ENCODE peak calls at places on chromosomes 13 and 19, in six cellular contexts. U is brain microvascular endothelial cell, T is PC-9, N is progenitor cell of endocrine pancreas, C is left ventricle myocardium inferior, L is cardiac muscle cell. Z is an unnamed sample.

GRCh38 chr19:23415561-23416191 is 20.4 kb upstream of the ZNF91 start:
- DNase-seq in T (no peak), L (peak; percentile 79), U (no peak), N (peak; percentile 48), C (peak; percentile 46), Z (peak; percentile 84)

GRCh38 chr19:44689290-44690130 is 9.4 kb upstream of the CEACAM16 start:
- DNase-seq in C (peak; percentile 69), U (peak; percentile 60), N (peak; percentile 88), T (peak; percentile 60), L (peak; percentile 81), Z (peak; percentile 88)

GRCh38 chr19:41226874-41227390 is 7.9 kb downstream of the AXL start:
- DNase-seq in L (no peak), C (no peak), T (no peak), N (no peak), U (no peak), Z (no peak)

GRCh38 chr19:9917322-9917721 is 19.0 kb downstream of the OLFM2 start:
- DNase-seq in N (no peak), L (peak; percentile 57), U (peak; percentile 66), C (no peak), T (no peak), Z (no peak)

GRCh38 chr13:74136089-74136658 is 2.0 kb upstream of the KLF12 start:
- DNase-seq in T (no peak), N (peak; percentile 25), U (peak; percentile 53), C (peak; percentile 31), L (peak; percentile 48), Z (peak; percentile 51)

GRCh38 chr19:51468545-51468920 is 9.8 kb upstream of the CEACAM18 start:
- DNase-seq in U (no peak), C (no peak), L (no peak), T (no peak), N (no peak), Z (no peak)

GRCh38 chr13:50684366-50684765 is 159.1 kb downstream of the DLEU7 start:
- DNase-seq in L (no peak), N (no peak), U (no peak), C (peak; percentile 29), T (no peak), Z (no peak)

GRCh38 chr19:29084266-29084665 is 128.7 kb downstream of the UQCRFS1 start:
- DNase-seq in C (no peak), N (peak; percentile 19), T (no peak), L (peak; percentile 5), U (no peak), Z (peak; percentile 51)

GRCh38 chr13:111937763-111938375 is 129.1 kb upstream of the SOX1 start:
- DNase-seq in L (no peak), C (no peak), T (no peak), N (no peak), U (no peak), Z (peak; percentile 29)

GRCh38 chr19:45444318-45445041 is 20.8 kb upstream of the ERCC1 start:
- DNase-seq in N (peak; percentile 86), L (peak; percentile 95), C (peak; percentile 97), T (peak; percentile 76), U (peak; percentile 88), Z (peak; percentile 93)

GRCh38 chr13:42762917-42763316 is 18.5 kb upstream of the FAM216B start:
- DNase-seq in U (peak; percentile 93), L (no peak), N (no peak), C (no peak), T (no peak), Z (no peak)

GRCh38 chr19:35960432-35960972 is 24.3 kb downstream of the LRFN3 start:
- DNase-seq in T (no peak), U (no peak), L (no peak), C (no peak), N (no peak), Z (no peak)

GRCh38 chr13:80048030-80048429 is 292.9 kb downstream of the SPRY2 start:
- DNase-seq in U (no peak), L (no peak), N (no peak), T (no peak), C (no peak), Z (no peak)

GRCh38 chr13:62360609-62361008 is 945.0 kb upstream of the PCDH20 start:
- DNase-seq in T (no peak), N (no peak), U (no peak), C (no peak), L (no peak), Z (no peak)

GRCh38 chr19:18208098-18208951 is 4.5 kb upstream of the RAB3A start:
- DNase-seq in C (peak; percentile 44), U (peak; percentile 90), T (no peak), N (no peak), L (no peak), Z (peak; percentile 65)

GRCh38 chr13:49368688-49369087 is 75.2 kb downstream of the CAB39L start:
- DNase-seq in U (no peak), N (no peak), L (no peak), C (no peak), T (no peak), Z (no peak)

GRCh38 chr19:17455711-17456123 is 5.0 kb downstream of the NXNL1 start:
- DNase-seq in L (no peak), N (no peak), U (no peak), C (no peak), T (no peak), Z (no peak)

GRCh38 chr13:42964681-42965305 is 27.2 kb downstream of the EPSTI1 start:
- DNase-seq in L (no peak), U (no peak), N (no peak), T (no peak), C (no peak), Z (no peak)

GRCh38 chr19:50861496-50862286 is 7.0 kb downstream of the KLK3 start:
- DNase-seq in C (no peak), N (no peak), T (no peak), U (no peak), L (no peak), Z (no peak)

GRCh38 chr13:91359071-91359470 is 11.6 kb downstream of the MIR17HG start:
- DNase-seq in T (no peak), N (no peak), L (no peak), U (no peak), C (no peak), Z (no peak)

GRCh38 chr13:47826481-47826880 is 174.6 kb downstream of the SUCLA2 start:
- DNase-seq in T (no peak), C (no peak), U (peak; percentile 73), L (no peak), N (no peak), Z (no peak)

GRCh38 chr19:2869618-2870017 is 2.5 kb downstream of the ZNF556 start:
- DNase-seq in T (no peak), N (no peak), C (no peak), U (no peak), L (no peak), Z (no peak)

GRCh38 chr13:24251525-24251924 is 57.9 kb upstream of the C1QTNF9 start:
- DNase-seq in T (no peak), C (no peak), N (no peak), L (no peak), U (no peak), Z (no peak)

DNA sequence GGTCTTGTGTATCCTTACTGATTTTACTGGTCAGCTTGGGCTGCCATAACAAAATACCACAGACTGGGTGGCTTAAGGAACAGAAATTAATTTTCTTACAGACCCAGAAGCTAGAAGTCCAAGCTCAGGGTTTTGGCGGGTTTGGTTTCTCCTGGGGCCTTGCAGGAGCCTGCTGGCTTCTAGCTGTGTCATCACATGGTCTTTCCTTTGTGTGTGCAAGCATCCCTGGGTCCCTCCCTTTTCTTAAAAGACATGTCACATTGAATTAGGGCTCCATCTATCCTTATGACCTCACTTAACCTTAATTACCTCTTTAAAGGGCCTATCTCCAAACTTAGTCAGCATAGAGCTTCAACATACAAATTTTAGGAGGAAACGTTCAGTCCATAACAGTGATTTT is 23.4 kb downstream of the UBAC2 start:
- DNase-seq in L (no peak), U (no peak), N (no peak), T (peak; percentile 30), C (no peak), Z (no peak)
- TF ChIP-seq CTCF in L (no peak), U (no peak), N (no peak), T (no peak), C (no peak), Z (no peak)

DNA sequence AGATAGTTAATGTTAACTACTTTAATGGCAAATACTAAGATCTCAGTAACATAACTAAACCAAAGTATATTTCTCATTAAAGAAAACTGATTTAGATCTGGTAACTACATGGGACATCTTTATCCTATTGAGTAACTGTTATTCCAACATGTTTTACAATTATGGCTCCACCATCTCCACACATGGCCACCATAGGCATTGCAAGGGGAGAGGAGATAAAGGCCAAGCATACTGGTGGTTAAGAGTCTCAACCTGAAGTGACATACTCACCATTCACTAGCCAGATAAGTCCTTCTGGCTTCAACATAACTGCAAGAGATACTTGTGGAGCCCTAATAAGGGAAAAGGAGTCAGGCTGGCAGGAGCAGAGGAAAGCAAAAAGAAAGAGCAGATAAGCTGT is 1586.4 kb upstream of the SPRY2 start:
- DNase-seq in U (no peak), C (no peak), T (no peak), L (peak; percentile 35), N (no peak), Z (no peak)
- TF ChIP-seq CTCF in U (peak; percentile 44), C (no peak), T (no peak), L (no peak), N (peak; percentile 32), Z (peak; percentile 34)

GRCh38 chr19:16064209-16064889 is 11.9 kb upstream of the TPM4 start:
- DNase-seq in C (no peak), U (no peak), N (no peak), T (no peak), L (no peak), Z (no peak)

GRCh38 chr19:16069813-16070365 is 6.4 kb upstream of the TPM4 start:
- DNase-seq in L (no peak), N (no peak), U (no peak), C (no peak), T (no peak), Z (no peak)

GRCh38 chr19:16067205-16067938 is 8.9 kb upstream of the TPM4 start:
- DNase-seq in N (no peak), U (peak; percentile 83), C (no peak), L (no peak), T (peak; percentile 71), Z (no peak)

GRCh38 chr19:16068696-16069259 is 7.5 kb upstream of the TPM4 start:
- DNase-seq in N (no peak), L (no peak), U (no peak), T (no peak), C (no peak), Z (no peak)

GRCh38 chr19:16066611-16067104 is 9.6 kb upstream of the TPM4 start:
- DNase-seq in N (no peak), T (peak; percentile 61), L (no peak), U (peak; percentile 76), C (no peak), Z (no peak)
- TF ChIP-seq CTCF in N (no peak), T (peak; percentile 49), L (no peak), U (peak; percentile 51), C (peak; percentile 40), Z (no peak)

DNA sequence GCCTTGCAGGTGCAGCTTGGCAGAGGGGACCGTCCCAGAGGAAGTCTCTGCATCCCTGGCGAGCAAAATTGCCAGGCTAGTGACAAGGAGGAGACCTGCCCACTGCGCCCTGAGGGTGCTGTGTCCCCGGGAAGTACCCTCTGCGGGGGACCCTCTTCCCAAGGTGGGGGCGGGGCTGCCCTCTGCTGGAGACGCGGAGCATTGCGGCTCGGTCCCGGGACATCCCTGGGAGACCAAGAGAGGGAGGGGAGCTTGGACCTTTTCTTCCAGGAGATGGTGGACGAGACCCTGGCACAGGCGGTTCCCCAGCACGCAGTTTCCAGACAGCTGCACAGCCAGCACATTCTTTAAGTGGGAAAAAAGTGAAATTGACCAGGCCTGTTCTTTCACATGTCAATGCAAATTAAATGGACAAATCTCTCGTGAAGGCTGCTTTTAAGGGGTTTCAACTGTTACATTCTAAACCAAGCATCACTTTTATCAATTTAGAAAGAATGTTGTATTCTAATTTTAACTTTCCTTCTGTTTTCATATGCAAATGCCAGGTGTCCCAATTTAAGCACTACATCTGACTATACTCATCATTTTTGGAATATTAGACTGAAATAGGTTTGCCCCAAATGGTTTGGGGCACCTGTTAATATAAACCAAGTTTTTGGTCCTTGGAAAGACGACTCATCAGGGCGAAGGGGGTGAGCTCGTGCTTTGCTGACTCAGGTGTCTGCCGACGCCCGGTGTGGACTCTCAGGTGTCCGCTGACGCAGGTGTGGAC is 60.7 kb downstream of the MCF2L start:
- DNase-seq in L (peak; percentile 63), T (no peak), U (no peak), C (no peak), N (peak; percentile 79), Z (peak; percentile 87)
- TF ChIP-seq CTCF in L (peak; percentile 94), T (peak; percentile 98), U (peak; percentile 97), C (peak; percentile 88), N (peak; percentile 90), Z (peak; percentile 95)